ENCODE peak calls at places on chromosome 12, in ten cellular contexts. Q, P, A, C, H, B, G, M, T and Y are unnamed samples.

GRCh38 chr12:30694971-30695326 is 720 bp downstream of the IPO8 start:
- DNase-seq in Q (no peak), P (no peak), A (peak; percentile 78), C (peak; percentile 61), H (peak; percentile 50), B (peak; percentile 7), G (no peak), M (peak; percentile 36), T (peak; percentile 58), Y (peak; percentile 41)

GRCh38 chr12:109695961-109696461 is 17.6 kb upstream of the FAM222A start:
- DNase-seq in Q (no peak), P (no peak), A (no peak), C (no peak), H (no peak), B (no peak), G (no peak), M (no peak), T (no peak), Y (peak; percentile 47)

GRCh38 chr12:99282670-99283069 is 364.9 kb upstream of the GARIN6 start:
- DNase-seq in Q (no peak), P (no peak), A (no peak), C (no peak), H (no peak), B (no peak), G (no peak), M (no peak), T (no peak), Y (no peak)

GRCh38 chr12:71947645-71948105 is 9.0 kb downstream of the TPH2 start:
- DNase-seq in Q (no peak), P (peak; percentile 68), A (no peak), C (no peak), H (no peak), B (no peak), G (peak; percentile 49), M (peak; percentile 67), T (peak; percentile 90), Y (peak; percentile 23)

GRCh38 chr12:108066583-108067234 is 62.4 kb upstream of the WSCD2 start:
- DNase-seq in Q (no peak), P (no peak), A (no peak), C (no peak), H (no peak), B (no peak), G (no peak), M (no peak), T (no peak), Y (no peak)

GRCh38 chr12:5954661-5955060 is 9.6 kb upstream of the ANO2 start:
- DNase-seq in Q (no peak), P (no peak), A (no peak), C (no peak), H (no peak), B (no peak), G (no peak), M (no peak), T (no peak), Y (no peak)

GRCh38 chr12:2501464-2502181 is 293.1 kb upstream of the FKBP4 start:
- DNase-seq in Q (no peak), P (no peak), A (no peak), C (peak; percentile 44), H (no peak), B (no peak), G (no peak), M (no peak), T (no peak), Y (no peak)

GRCh38 chr12:7039403-7039802 is 21.1 kb upstream of the C1S start:
- DNase-seq in Q (no peak), P (no peak), A (no peak), C (no peak), H (no peak), B (no peak), G (no peak), M (no peak), T (peak; percentile 86), Y (no peak)

GRCh38 chr12:29593001-29593400 is 95.5 kb upstream of the OVCH1 start:
- DNase-seq in Q (no peak), P (no peak), A (no peak), C (no peak), H (no peak), B (no peak), G (no peak), M (no peak), T (no peak), Y (no peak)

GRCh38 chr12:19965196-19966038 is 402.9 kb upstream of the PDE3A start:
- DNase-seq in Q (no peak), P (no peak), A (no peak), C (no peak), H (no peak), B (no peak), G (no peak), M (no peak), T (no peak), Y (no peak)

DNA sequence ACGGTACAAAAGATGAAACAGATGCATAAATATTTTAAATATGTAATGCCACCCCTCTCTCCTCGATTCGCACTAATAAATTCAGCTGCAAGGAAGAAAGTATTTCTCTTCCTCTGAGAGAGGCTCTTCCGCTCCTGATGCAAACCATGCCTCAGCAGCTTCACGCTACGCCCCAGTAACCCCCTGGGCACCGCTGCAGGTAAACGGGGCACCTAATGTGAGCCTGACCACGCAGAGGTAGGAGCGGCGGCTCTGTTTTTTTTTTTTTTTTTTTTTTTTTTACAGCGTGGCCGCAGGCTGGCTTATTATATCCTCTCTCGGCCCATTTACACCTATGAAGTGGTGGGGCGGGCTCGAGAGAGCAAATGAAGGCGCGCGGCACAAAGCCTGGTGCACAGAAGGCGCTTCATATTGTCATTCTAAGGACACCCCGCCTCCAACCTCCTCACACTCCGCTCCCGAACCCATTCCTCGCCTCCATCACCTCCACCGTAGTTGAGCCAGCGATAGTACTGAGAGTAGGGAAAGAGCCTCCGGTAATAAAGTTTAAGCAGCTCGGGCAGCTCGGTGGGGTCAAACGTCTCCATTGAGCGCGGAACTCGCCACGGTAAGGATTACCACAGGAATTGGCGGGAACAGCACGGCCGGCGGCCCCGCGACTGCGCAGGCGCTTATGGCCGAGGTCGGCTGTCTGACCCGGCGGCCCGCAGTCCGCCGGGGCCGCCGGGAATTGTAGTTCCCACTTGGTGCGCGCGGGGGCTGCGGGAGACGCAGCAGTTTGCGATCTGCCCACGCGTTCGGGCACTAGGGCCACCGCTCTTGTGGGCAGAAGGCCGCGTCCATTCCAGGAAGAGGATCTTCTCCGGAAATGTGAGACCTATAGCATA is at the start of gene PRIM1:
- DNase-seq in Q (no peak), P (peak; percentile 62), A (peak; percentile 93), C (peak; percentile 84), H (peak; percentile 88), B (peak; percentile 83), G (peak; percentile 66), M (peak; percentile 71), T (peak; percentile 70), Y (peak; percentile 73)
- TF ChIP-seq CTCF in Q (peak; percentile 15), P (peak; percentile 24), A (peak; percentile 26), C (peak; percentile 23), H (no peak), B (peak; percentile 23), G (no peak), M (no peak), T (no peak), Y (peak; percentile 29)

DNA sequence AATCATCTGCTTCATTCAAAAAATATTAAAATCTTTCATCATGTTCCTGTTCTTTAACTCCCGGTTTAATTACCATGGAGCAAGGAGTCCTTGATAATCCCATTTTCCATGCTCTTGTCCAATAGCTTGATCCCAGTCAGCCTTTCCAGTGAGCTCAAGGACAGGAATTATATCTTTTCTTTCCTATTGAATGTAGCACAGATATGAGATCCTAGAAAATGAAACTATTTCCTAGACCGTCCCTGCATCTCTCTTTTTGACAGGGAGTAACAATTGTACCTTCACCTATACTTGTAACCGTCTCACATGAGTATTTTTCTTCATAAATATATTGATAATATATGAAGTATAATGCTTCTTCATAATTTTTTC is 35.6 kb downstream of the PIK3C2G start:
- DNase-seq in Q (no peak), P (no peak), A (no peak), C (no peak), H (no peak), B (no peak), G (no peak), M (peak; percentile 11), T (no peak), Y (no peak)
- H3K4me3 ChIP-seq in Q (peak overlapping the region; percentile 40), P (peak overlapping the region; percentile 16), A (peak overlapping the region; percentile 24), C (peak overlapping the region; percentile 11), H (peak overlapping the region; percentile 38), B (no peak overlapping the region), G (no peak overlapping the region), M (peak overlapping the region; percentile 24), T (no peak overlapping the region), Y (peak overlapping the region; percentile 48)

GRCh38 chr12:58306266-58306995 is 365.1 kb downstream of the ATP23 start:
- DNase-seq in Q (no peak), P (no peak), A (no peak), C (no peak), H (no peak), B (no peak), G (no peak), M (peak; percentile 29), T (no peak), Y (no peak)
- TF ChIP-seq CTCF in Q (no peak), P (no peak), A (no peak), C (no peak), H (no peak), B (no peak), G (no peak), M (no peak), T (no peak), Y (no peak)

GRCh38 chr12:56221757-56222530 is at the start of gene RNF41:
- DNase-seq in Q (peak; percentile 83), P (peak; percentile 98), A (peak; percentile 98), C (peak; percentile 98), H (peak; percentile 99), B (peak; percentile 93), G (peak; percentile 97), M (peak; percentile 96), T (peak; percentile 96), Y (peak; percentile 99)

GRCh38 chr12:56224102-56224701 is at the start of gene NABP2:
- DNase-seq in Q (peak; percentile 74), P (peak; percentile 98), A (peak; percentile 99), C (peak; percentile 98), H (peak; percentile 98), B (peak; percentile 93), G (peak; percentile 97), M (peak; percentile 96), T (peak; percentile 99), Y (peak; percentile 98)

GRCh38 chr12:56222531-56222895 is 791 bp upstream of the RNF41 start:
- DNase-seq in Q (no peak), P (no peak), A (no peak), C (no peak), H (no peak), B (no peak), G (no peak), M (no peak), T (no peak), Y (no peak)

GRCh38 chr12:56224954-56225353 is 812 bp downstream of the NABP2 start:
- DNase-seq in Q (no peak), P (no peak), A (no peak), C (no peak), H (no peak), B (no peak), G (no peak), M (no peak), T (no peak), Y (no peak)

DNA sequence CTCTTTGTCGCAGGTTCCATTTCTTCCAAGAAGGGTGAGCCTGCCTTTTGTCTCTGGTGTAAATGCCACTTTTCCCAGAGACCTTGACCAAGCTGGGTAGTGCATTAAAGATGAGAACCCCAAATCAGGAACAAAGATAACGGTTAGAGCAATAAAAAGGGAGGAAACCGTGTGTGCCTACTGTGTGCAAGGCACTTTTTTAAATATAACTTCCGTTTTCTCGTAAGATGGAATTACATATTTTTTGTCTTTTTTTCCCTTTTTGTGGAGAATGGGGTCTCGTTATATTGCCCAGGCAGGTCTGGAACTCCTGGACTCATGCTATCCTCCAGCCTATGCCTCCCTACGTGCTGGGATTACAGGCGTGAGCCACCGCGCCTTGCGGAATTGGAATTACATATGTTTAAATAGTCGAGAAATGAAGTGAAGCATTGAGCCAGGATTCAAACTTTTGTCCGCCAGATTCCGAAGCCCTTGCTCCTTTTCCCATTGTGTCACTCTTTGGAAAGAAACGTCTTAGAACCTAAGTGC is 506 bp upstream of the NABP2 start:
- DNase-seq in Q (no peak), P (no peak), A (no peak), C (no peak), H (no peak), B (no peak), G (no peak), M (no peak), T (no peak), Y (no peak)
- H3K4me3 ChIP-seq in Q (peak overlapping the region; percentile 67), P (peak overlapping the region; percentile 61), A (peak overlapping the region; percentile 73), C (no peak overlapping the region), H (peak overlapping the region; percentile 19), B (peak overlapping the region; percentile 68), G (peak overlapping the region; percentile 12), M (peak overlapping the region; percentile 40), T (peak overlapping the region; percentile 77), Y (peak overlapping the region; percentile 24)